ENCODE peak calls at places on chromosomes 3 and 15, in six cellular contexts. U, W, H, G, D and Z are unnamed samples.

GRCh38 chr15:42955518-42955917 is 34.9 kb upstream of the TTBK2 start:
- DNase-seq in U (no peak), W (peak; percentile 5), H (no peak), G (no peak), D (no peak), Z (no peak)

GRCh38 chr3:1446531-1446930 is 353.7 kb downstream of the CNTN6 start:
- DNase-seq in U (no peak), W (no peak), H (no peak), G (no peak), D (no peak), Z (no peak)

GRCh38 chr3:98563661-98564281 is 29.6 kb downstream of the CPOX start:
- DNase-seq in U (no peak), W (peak; percentile 77), H (no peak), G (no peak), D (no peak), Z (peak; percentile 83)

GRCh38 chr3:127589600-127590281 is 792 bp downstream of the TPRA1 start:
- DNase-seq in U (peak; percentile 66), W (no peak), H (peak; percentile 16), G (no peak), D (no peak), Z (no peak)

GRCh38 chr3:12471228-12471627 is 13.1 kb upstream of the TSEN2 start:
- DNase-seq in U (no peak), W (peak; percentile 76), H (no peak), G (peak; percentile 72), D (no peak), Z (no peak)

GRCh38 chr3:186782542-186783069 is 771 bp upstream of the EIF4A2 start:
- DNase-seq in U (no peak), W (no peak), H (no peak), G (no peak), D (no peak), Z (no peak)

GRCh38 chr3:178245385-178245778 is 290.9 kb upstream of the KCNMB2 start:
- DNase-seq in U (no peak), W (no peak), H (no peak), G (no peak), D (no peak), Z (no peak)

GRCh38 chr3:37433758-37434157 is 259.4 kb upstream of the LRRFIP2 start:
- DNase-seq in U (no peak), W (no peak), H (no peak), G (no peak), D (no peak), Z (no peak)

GRCh38 chr3:13865106-13865505 is 14.8 kb downstream of the WNT7A start:
- DNase-seq in U (no peak), W (no peak), H (no peak), G (no peak), D (no peak), Z (no peak)

GRCh38 chr3:32200490-32200889 is 38.0 kb upstream of the CMTM8 start:
- DNase-seq in U (no peak), W (no peak), H (no peak), G (no peak), D (no peak), Z (no peak)

GRCh38 chr3:18442743-18443669 is 17.9 kb upstream of the SATB1 start:
- DNase-seq in U (no peak), W (no peak), H (no peak), G (no peak), D (no peak), Z (no peak)

GRCh38 chr3:45923755-45924154 is 19.5 kb upstream of the CXCR6 start:
- DNase-seq in U (peak; percentile 22), W (peak; percentile 83), H (no peak), G (no peak), D (no peak), Z (no peak)

GRCh38 chr3:52167240-52167639 is 13.0 kb upstream of the POC1A start:
- DNase-seq in U (no peak), W (no peak), H (no peak), G (no peak), D (no peak), Z (no peak)

GRCh38 chr15:65066635-65067333 is 1.0 kb downstream of the RASL12 start:
- DNase-seq in U (no peak), W (no peak), H (no peak), G (no peak), D (no peak), Z (no peak)